ENCODE peak calls at places on chromosomes 2 and 18, in six cellular contexts. One of them, this sample, is unnamed.

GRCh38 chr2:210399440-210400041 is 77.0 kb downstream of the LANCL1 start:
- DNase-seq in ecto neural progenitor cell: no peak
- DNase-seq in iris pigment epithelial cell: peak
- DNase-seq in GDM1: no peak
- DNase-seq in NCI-H774: no peak
- DNase-seq in omental fat pad: no peak
- DNase-seq in this sample: no peak

GRCh38 chr2:147374410-147374811 is 470.4 kb upstream of the ACVR2A start:
- DNase-seq in omental fat pad: no peak
- DNase-seq in ecto neural progenitor cell: no peak
- DNase-seq in GDM1: no peak
- DNase-seq in iris pigment epithelial cell: no peak
- DNase-seq in NCI-H774: no peak
- DNase-seq in this sample: no peak

GRCh38 chr2:55160422-55160821 is 71.7 kb downstream of the CLHC1 start:
- DNase-seq in GDM1: no peak
- DNase-seq in ecto neural progenitor cell: no peak
- DNase-seq in iris pigment epithelial cell: no peak
- DNase-seq in NCI-H774: no peak
- DNase-seq in omental fat pad: no peak
- DNase-seq in this sample: no peak

GRCh38 chr2:58571181-58571852 is 330.2 kb upstream of the FANCL start:
- DNase-seq in iris pigment epithelial cell: peak
- DNase-seq in GDM1: peak
- DNase-seq in omental fat pad: no peak
- DNase-seq in NCI-H774: peak
- DNase-seq in ecto neural progenitor cell: peak
- DNase-seq in this sample: peak

GRCh38 chr2:64586883-64587481 is 62.9 kb downstream of the AFTPH start:
- DNase-seq in GDM1: peak
- DNase-seq in omental fat pad: no peak
- DNase-seq in NCI-H774: peak
- DNase-seq in iris pigment epithelial cell: peak
- DNase-seq in ecto neural progenitor cell: no peak
- DNase-seq in this sample: peak

GRCh38 chr2:28412625-28413151 is 20.0 kb downstream of the FOSL2 start:
- DNase-seq in NCI-H774: no peak
- DNase-seq in iris pigment epithelial cell: no peak
- DNase-seq in omental fat pad: no peak
- DNase-seq in ecto neural progenitor cell: no peak
- DNase-seq in GDM1: no peak
- DNase-seq in this sample: no peak

GRCh38 chr2:76895469-76895868 is 626.7 kb downstream of the LRRTM4 start:
- DNase-seq in GDM1: no peak
- DNase-seq in ecto neural progenitor cell: no peak
- DNase-seq in NCI-H774: no peak
- DNase-seq in iris pigment epithelial cell: peak
- DNase-seq in omental fat pad: no peak
- DNase-seq in this sample: no peak

GRCh38 chr2:187976259-187976658 is 315.4 kb upstream of the GULP1 start:
- DNase-seq in omental fat pad: no peak
- DNase-seq in GDM1: no peak
- DNase-seq in iris pigment epithelial cell: no peak
- DNase-seq in ecto neural progenitor cell: no peak
- DNase-seq in NCI-H774: no peak
- DNase-seq in this sample: no peak

GRCh38 chr2:9970386-9971044 is 19.0 kb downstream of the GRHL1 start:
- DNase-seq in NCI-H774: no peak
- DNase-seq in iris pigment epithelial cell: peak
- DNase-seq in ecto neural progenitor cell: no peak
- DNase-seq in GDM1: no peak
- DNase-seq in omental fat pad: no peak
- DNase-seq in this sample: no peak

GRCh38 chr2:61950133-61950560 is 44.7 kb downstream of the COMMD1 start:
- DNase-seq in GDM1: no peak
- DNase-seq in NCI-H774: no peak
- DNase-seq in ecto neural progenitor cell: no peak
- DNase-seq in iris pigment epithelial cell: peak
- DNase-seq in omental fat pad: no peak
- DNase-seq in this sample: no peak

GRCh38 chr2:54772110-54772509 is 48.6 kb downstream of the EML6 start:
- DNase-seq in GDM1: no peak
- DNase-seq in ecto neural progenitor cell: no peak
- DNase-seq in omental fat pad: no peak
- DNase-seq in iris pigment epithelial cell: peak
- DNase-seq in NCI-H774: no peak
- DNase-seq in this sample: no peak

GRCh38 chr2:5387421-5387820 is 304.8 kb upstream of the SOX11 start:
- DNase-seq in ecto neural progenitor cell: no peak
- DNase-seq in NCI-H774: peak
- DNase-seq in iris pigment epithelial cell: peak
- DNase-seq in GDM1: no peak
- DNase-seq in omental fat pad: no peak
- DNase-seq in this sample: no peak

GRCh38 chr2:145404690-145405089 is 884.8 kb upstream of the ZEB2 start:
- DNase-seq in omental fat pad: no peak
- DNase-seq in iris pigment epithelial cell: no peak
- DNase-seq in NCI-H774: no peak
- DNase-seq in ecto neural progenitor cell: no peak
- DNase-seq in GDM1: no peak
- DNase-seq in this sample: no peak

GRCh38 chr2:74188018-74188601 is 9.4 kb upstream of the MOB1A start:
- DNase-seq in GDM1: no peak
- DNase-seq in omental fat pad: no peak
- DNase-seq in iris pigment epithelial cell: peak
- DNase-seq in NCI-H774: no peak
- DNase-seq in ecto neural progenitor cell: no peak
- DNase-seq in this sample: no peak

GRCh38 chr18:58569490-58569911 is 59.4 kb downstream of the ALPK2 start:
- DNase-seq in GDM1: no peak
- DNase-seq in NCI-H774: no peak
- DNase-seq in ecto neural progenitor cell: no peak
- DNase-seq in iris pigment epithelial cell: no peak
- DNase-seq in omental fat pad: no peak
- DNase-seq in this sample: no peak

GRCh38 chr2:235056768-235057167 is 105.0 kb downstream of the SH3BP4 start:
- DNase-seq in ecto neural progenitor cell: no peak
- DNase-seq in NCI-H774: no peak
- DNase-seq in omental fat pad: no peak
- DNase-seq in GDM1: no peak
- DNase-seq in iris pigment epithelial cell: no peak
- DNase-seq in this sample: no peak

GRCh38 chr2:235981629-235982028 is 186.6 kb downstream of the GBX2 start:
- DNase-seq in NCI-H774: no peak
- DNase-seq in omental fat pad: no peak
- DNase-seq in ecto neural progenitor cell: peak
- DNase-seq in iris pigment epithelial cell: no peak
- DNase-seq in GDM1: no peak
- DNase-seq in this sample: no peak

GRCh38 chr2:70766357-70767093 is 1.5 kb downstream of the ADD2 start:
- DNase-seq in iris pigment epithelial cell: no peak
- DNase-seq in ecto neural progenitor cell: no peak
- DNase-seq in GDM1: no peak
- DNase-seq in omental fat pad: no peak
- DNase-seq in NCI-H774: no peak
- DNase-seq in this sample: no peak

GRCh38 chr2:171253279-171253678 is 92.6 kb upstream of the TLK1 start:
- DNase-seq in NCI-H774: no peak
- DNase-seq in omental fat pad: no peak
- DNase-seq in GDM1: no peak
- DNase-seq in iris pigment epithelial cell: no peak
- DNase-seq in ecto neural progenitor cell: no peak
- DNase-seq in this sample: no peak

GRCh38 chr2:46239175-46239846 is 57.9 kb upstream of the EPAS1 start:
- DNase-seq in NCI-H774: no peak
- DNase-seq in GDM1: no peak
- DNase-seq in omental fat pad: no peak
- DNase-seq in iris pigment epithelial cell: no peak
- DNase-seq in ecto neural progenitor cell: no peak
- DNase-seq in this sample: no peak

GRCh38 chr2:186984966-186985365 is 136.0 kb upstream of the ZSWIM2 start:
- DNase-seq in GDM1: no peak
- DNase-seq in NCI-H774: peak
- DNase-seq in iris pigment epithelial cell: no peak
- DNase-seq in omental fat pad: no peak
- DNase-seq in ecto neural progenitor cell: no peak
- DNase-seq in this sample: no peak

GRCh38 chr2:175855794-175856453 is 146.1 kb downstream of the LNPK start:
- DNase-seq in omental fat pad: no peak
- DNase-seq in iris pigment epithelial cell: peak
- DNase-seq in NCI-H774: peak
- DNase-seq in GDM1: no peak
- DNase-seq in ecto neural progenitor cell: no peak
- DNase-seq in this sample: no peak

GRCh38 chr2:162403884-162404283 is 60.0 kb downstream of the GCA start:
- DNase-seq in NCI-H774: no peak
- DNase-seq in ecto neural progenitor cell: no peak
- DNase-seq in omental fat pad: no peak
- DNase-seq in GDM1: no peak
- DNase-seq in iris pigment epithelial cell: peak
- DNase-seq in this sample: no peak

This sample was measured in GF-D8.